ENCODE peak calls at places on chromosomes 7 and 10, in eight cellular contexts. S, T, L, R, C, Z, N and O are unnamed samples.

GRCh38 chr7:139075031-139075652 is 34.4 kb downstream of the ZC3HAV1 start:
- DNase-seq in C (peak), R (peak), T (peak), Z (peak), N (peak), L (peak), S (peak), O (peak)

GRCh38 chr10:26481914-26482550 is 43.9 kb downstream of the APBB1IP start:
- DNase-seq in Z (no peak), L (no peak), T (no peak), S (no peak), C (no peak), N (no peak), R (no peak), O (no peak)

GRCh38 chr10:32347363-32347735 is 391 bp upstream of the EPC1 start:
- DNase-seq in R (no peak), N (no peak), S (no peak), T (no peak), Z (peak), C (peak), L (no peak), O (no peak)

GRCh38 chr10:74669210-74669609 is 157.2 kb upstream of the KAT6B start:
- DNase-seq in S (no peak), C (no peak), N (no peak), R (no peak), Z (no peak), T (no peak), L (no peak), O (no peak)

GRCh38 chr7:33710608-33711007 is 194.7 kb upstream of the BMPER start:
- DNase-seq in L (no peak), Z (no peak), N (no peak), R (no peak), T (no peak), S (no peak), C (no peak), O (no peak)

GRCh38 chr10:93408788-93409187 is 73.3 kb downstream of the MYOF start:
- DNase-seq in L (no peak), T (no peak), Z (no peak), R (no peak), C (no peak), N (no peak), S (no peak), O (no peak)

GRCh38 chr7:158588085-158588877 is 658 bp upstream of the PTPRN2 start:
- DNase-seq in Z (no peak), T (no peak), C (no peak), S (no peak), L (peak), R (no peak), N (no peak), O (no peak)

GRCh38 chr10:101284171-101285092 is 55.2 kb upstream of the LBX1 start:
- DNase-seq in N (no peak), S (no peak), L (peak), C (no peak), T (no peak), R (no peak), Z (no peak), O (no peak)

GRCh38 chr10:62231371-62231770 is 37.3 kb downstream of the RTKN2 start:
- DNase-seq in N (peak), Z (no peak), C (no peak), T (no peak), L (no peak), S (no peak), R (no peak), O (no peak)

GRCh38 chr10:71809628-71810027 is 36.3 kb upstream of the VSIR start:
- DNase-seq in C (no peak), N (no peak), Z (no peak), R (no peak), T (no peak), S (no peak), L (no peak), O (no peak)
- TF ChIP-seq POLR2AphosphoS5 in C (no peak), N (no peak), Z (no peak), R (no peak), T (no peak), S (no peak), L (no peak), O (no peak)

DNA sequence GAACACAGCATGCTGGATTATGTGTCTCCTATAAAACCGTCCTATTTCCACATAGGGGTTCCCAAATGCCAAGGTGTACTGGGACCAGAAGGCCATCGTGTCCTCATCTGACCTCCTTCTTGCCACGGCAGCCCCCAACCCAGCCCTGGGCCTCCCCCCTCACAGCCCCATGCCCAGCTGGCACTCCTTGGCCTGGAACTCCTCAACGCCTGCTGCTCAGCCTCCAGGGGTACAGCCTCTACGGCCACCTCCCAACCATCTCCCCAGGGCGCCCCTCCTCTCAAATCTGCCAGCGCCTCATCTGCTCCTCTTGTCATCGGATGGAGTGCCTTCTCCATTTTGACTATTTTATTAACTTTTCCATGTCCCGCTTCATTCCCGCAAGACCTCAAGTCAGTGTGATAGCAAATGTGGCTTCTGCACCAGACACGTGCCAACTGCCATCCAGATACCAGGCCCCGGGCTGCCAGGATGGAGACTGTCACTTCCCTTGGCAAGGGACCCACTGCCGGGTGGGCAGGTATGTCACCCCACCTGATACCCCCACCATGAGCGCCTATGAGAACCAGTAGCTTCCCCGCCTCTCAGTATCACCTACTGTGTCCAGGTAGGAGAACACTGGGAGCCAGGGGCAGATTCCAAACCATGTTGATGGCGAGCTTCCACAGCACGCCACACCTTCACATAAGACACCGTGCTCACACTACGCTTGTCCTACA is 106.7 kb downstream of the EBF3 start:
- DNase-seq in S (no peak), L (no peak), R (no peak), N (no peak), T (no peak), Z (no peak), C (no peak), O (no peak)
- TF ChIP-seq POLR2AphosphoS5 in S (no peak), L (no peak), R (no peak), N (no peak), T (no peak), Z (no peak), C (no peak), O (no peak)

DNA sequence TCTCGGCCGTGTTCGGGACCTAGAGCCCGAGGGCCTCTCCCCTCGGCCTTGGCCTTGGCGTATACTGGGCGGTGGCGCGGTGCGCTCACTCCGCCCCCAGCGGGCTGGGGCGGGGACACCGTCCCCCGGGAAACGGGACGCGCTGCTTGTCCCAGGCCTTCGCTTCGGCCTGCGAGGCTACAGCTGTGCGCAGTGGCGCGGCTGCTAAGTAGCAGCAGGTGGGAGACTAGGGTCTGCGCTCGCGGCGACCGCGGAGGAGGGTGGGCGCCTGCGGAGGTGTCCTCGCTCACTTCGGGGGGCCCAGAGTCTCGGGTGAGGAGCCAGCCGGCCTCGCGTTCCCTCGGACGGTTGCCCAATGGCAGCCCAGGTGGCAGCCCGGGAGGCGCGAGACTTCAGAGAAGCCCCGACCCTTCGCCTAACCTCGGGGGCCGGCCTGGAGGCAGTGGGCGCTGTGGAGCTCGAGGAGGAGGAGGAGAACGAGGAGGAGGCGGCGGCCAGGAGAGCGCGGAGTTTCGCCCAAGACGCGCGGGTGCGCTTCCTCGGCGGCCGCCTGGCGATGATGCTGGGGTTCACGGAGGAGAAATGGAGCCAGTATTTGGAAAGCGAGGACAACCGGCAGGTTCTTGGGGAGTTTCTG is at the start of gene DNAH11:
- DNase-seq in R (no peak), T (peak), S (peak), Z (no peak), L (peak), C (no peak), N (no peak), O (no peak)
- TF ChIP-seq POLR2AphosphoS5 in R (no peak), T (no peak), S (no peak), Z (no peak), L (peak), C (no peak), N (no peak), O (no peak)

DNA sequence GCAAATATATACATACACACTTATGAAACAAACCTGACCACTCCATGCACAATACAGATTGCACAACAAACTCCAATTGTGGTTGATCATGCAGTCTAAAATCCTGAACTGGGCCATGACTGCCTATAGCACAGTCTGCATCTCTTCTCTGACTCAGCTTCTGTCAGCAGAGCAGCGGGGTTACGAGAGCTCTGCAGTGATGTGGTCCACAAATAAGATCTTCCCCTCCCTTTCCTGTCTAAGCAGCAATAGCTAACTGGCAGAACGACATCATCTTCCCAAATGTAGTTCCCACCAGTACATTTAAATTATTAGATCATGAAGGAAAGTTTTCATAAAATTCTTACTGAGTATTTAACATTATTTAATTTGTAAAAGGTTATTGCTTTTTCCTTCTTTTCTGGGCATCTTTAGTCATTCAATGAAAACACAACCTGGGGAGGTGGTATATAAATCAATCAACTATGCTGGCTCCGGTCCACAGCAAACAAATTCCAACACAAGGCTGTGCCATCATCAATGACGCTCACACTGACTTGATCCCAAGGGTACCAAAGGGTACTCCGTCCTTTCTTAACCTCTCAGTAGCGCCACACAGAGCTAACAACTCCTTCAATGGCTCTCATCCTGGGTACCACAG is 17.1 kb downstream of the ARHGAP21 start:
- DNase-seq in C (no peak), R (no peak), T (no peak), Z (no peak), N (no peak), L (no peak), S (no peak), O (no peak)
- TF ChIP-seq POLR2AphosphoS5 in C (no peak), R (no peak), T (no peak), Z (no peak), N (no peak), L (no peak), S (no peak), O (no peak)

GRCh38 chr10:42941790-42942189 is 135.1 kb upstream of the RET start:
- DNase-seq in C (no peak), R (no peak), N (no peak), S (no peak), T (no peak), L (no peak), Z (no peak), O (no peak)

GRCh38 chr10:42941245-42941644 is 135.6 kb upstream of the RET start:
- DNase-seq in T (peak), C (no peak), Z (no peak), S (no peak), N (no peak), R (no peak), L (no peak), O (no peak)

GRCh38 chr10:42939237-42939636 is 137.6 kb upstream of the RET start:
- DNase-seq in C (no peak), T (peak), S (no peak), L (no peak), R (no peak), N (no peak), Z (no peak), O (no peak)

GRCh38 chr10:42939685-42940366 is 137.0 kb upstream of the RET start:
- DNase-seq in S (no peak), C (no peak), T (no peak), Z (no peak), L (no peak), R (no peak), N (no peak), O (no peak)

GRCh38 chr10:42940487-42941157 is 136.2 kb upstream of the RET start:
- DNase-seq in S (no peak), R (no peak), T (no peak), L (peak), N (no peak), C (no peak), Z (no peak), O (no peak)
- TF ChIP-seq POLR2AphosphoS5 in S (no peak), R (no peak), T (no peak), L (no peak), N (no peak), C (no peak), Z (no peak), O (no peak)

GRCh38 chr10:97731346-97732051 is 5.4 kb upstream of the ZFYVE27 start:
- DNase-seq in S (no peak), R (no peak), N (peak), C (no peak), L (peak), T (peak), Z (peak), O (no peak)
- TF ChIP-seq POLR2AphosphoS5 in S (no peak), R (no peak), N (no peak), C (no peak), L (no peak), T (peak), Z (no peak), O (no peak)

GRCh38 chr10:3471927-3472704 is 299.5 kb upstream of the PITRM1 start:
- DNase-seq in C (no peak), Z (no peak), N (no peak), R (no peak), S (no peak), T (no peak), L (peak), O (no peak)
- TF ChIP-seq POLR2AphosphoS5 in C (no peak), Z (peak), N (peak), R (no peak), S (no peak), T (peak), L (no peak), O (no peak)

GRCh38 chr10:99906470-99906869 is 103.3 kb downstream of the DNMBP start:
- DNase-seq in Z (no peak), R (no peak), C (peak), L (no peak), T (peak), N (peak), S (no peak), O (no peak)
- TF ChIP-seq POLR2AphosphoS5 in Z (no peak), R (no peak), C (peak), L (no peak), T (peak), N (no peak), S (no peak), O (no peak)